ENCODE peak calls at places on chromosome 4, in seven cellular contexts. T is psoas muscle; I is activated gamma-delta T cell treated with anti-CD3 and anti-CD28 coated beads, Interleukin-2, amount 50 U/mL, for 16 hours; E is neural progenitor cell; Z is NCI-H526; V is A172; C is upper lobe of right lung. M is an unnamed sample.

GRCh38 chr4:127668770-127669169 is 36.0 kb downstream of the INTU start:
- DNase-seq in T (no peak), I (no peak), E (no peak), Z (no peak), V (no peak), C (no peak), M (no peak)

GRCh38 chr4:140813804-140814203 is 57.6 kb upstream of the TBC1D9 start:
- DNase-seq in T (no peak), I (no peak), E (no peak), Z (no peak), V (no peak), C (no peak), M (no peak)

GRCh38 chr4:62144431-62144830 is 944.3 kb downstream of the ADGRL3 start:
- DNase-seq in T (no peak), I (no peak), E (no peak), Z (no peak), V (no peak), C (no peak), M (no peak)

GRCh38 chr4:57090099-57090498 is 20.1 kb downstream of the IGFBP7 start:
- DNase-seq in T (no peak), I (no peak), E (no peak), Z (no peak), V (no peak), C (no peak), M (no peak)

GRCh38 chr4:52956691-52957090 is 94.6 kb downstream of the RASL11B start:
- DNase-seq in T (no peak), I (no peak), E (no peak), Z (no peak), V (no peak), C (no peak), M (no peak)

GRCh38 chr4:58502839-58503238 is 1392.7 kb upstream of the IGFBP7 start:
- DNase-seq in T (no peak), I (no peak), E (no peak), Z (no peak), V (no peak), C (no peak), M (no peak)

GRCh38 chr4:127558088-127558487 is 74.7 kb upstream of the INTU start:
- DNase-seq in T (no peak), I (no peak), E (no peak), Z (no peak), V (no peak), C (no peak), M (no peak)

GRCh38 chr4:168766537-168767316 is 243.3 kb downstream of the CBR4 start:
- DNase-seq in T (no peak), I (no peak), E (no peak), Z (no peak), V (peak; percentile 59), C (no peak), M (no peak)

GRCh38 chr4:78876568-78877320 is 62.5 kb downstream of the PAQR3 start:
- DNase-seq in T (no peak), I (no peak), E (no peak), Z (no peak), V (no peak), C (no peak), M (no peak)

GRCh38 chr4:158624889-158625478 is 46.7 kb downstream of the C4orf46 start:
- DNase-seq in T (no peak), I (no peak), E (peak; percentile 75), Z (peak; percentile 78), V (peak; percentile 56), C (no peak), M (no peak)

GRCh38 chr4:118076958-118077766 is 42.9 kb downstream of the NDST3 start:
- DNase-seq in T (peak; percentile 19), I (no peak), E (peak; percentile 52), Z (peak; percentile 47), V (peak; percentile 22), C (no peak), M (no peak)

GRCh38 chr4:872241-872981 is 46.5 kb upstream of the CPLX1 start:
- DNase-seq in T (no peak), I (no peak), E (no peak), Z (no peak), V (no peak), C (no peak), M (peak; percentile 40)

GRCh38 chr4:127203561-127204260 is 429.0 kb upstream of the INTU start:
- DNase-seq in T (no peak), I (no peak), E (no peak), Z (no peak), V (peak; percentile 4), C (no peak), M (no peak)

GRCh38 chr4:3287271-3287971 is 5.4 kb upstream of the RGS12 start:
- DNase-seq in T (no peak), I (no peak), E (no peak), Z (no peak), V (no peak), C (no peak), M (no peak)

GRCh38 chr4:1574601-1575417 is 109.3 kb downstream of the FAM53A start:
- DNase-seq in T (peak; percentile 42), I (no peak), E (no peak), Z (no peak), V (no peak), C (no peak), M (no peak)

GRCh38 chr4:150782311-150782710 is 200.4 kb downstream of the MAB21L2 start:
- DNase-seq in T (no peak), I (no peak), E (no peak), Z (peak; percentile 6), V (peak; percentile 25), C (no peak), M (no peak)